ENCODE peak calls at places on chromosomes 4 and X, in four cellular contexts. E, W, X and F are unnamed samples.

GRCh38 chr4:156638925-156639605 is 332.5 kb downstream of the PDGFC start:
- DNase-seq in X (no peak), W (peak; percentile 91), E (no peak), F (peak; percentile 84)

GRCh38 chr4:145938618-145939177 is at the start of gene ZNF827:
- DNase-seq in E (no peak), X (peak; percentile 70), W (peak; percentile 88), F (peak; percentile 80)

GRCh38 chr4:8818063-8818881 is 53.4 kb downstream of the HMX1 start:
- DNase-seq in W (no peak), X (peak; percentile 6), E (peak; percentile 42), F (no peak)

GRCh38 chr4:187814737-187815465 is 180.7 kb upstream of the ZFP42 start:
- DNase-seq in E (no peak), W (peak; percentile 1), X (peak; percentile 42), F (peak; percentile 5)

GRCh38 chr4:128163177-128164117 is 102.3 kb downstream of the LARP1B start:
- DNase-seq in X (no peak), W (peak; percentile 83), E (no peak), F (peak; percentile 65)

GRCh38 chr4:171954650-171955049 is 141.4 kb downstream of the GALNTL6 start:
- DNase-seq in W (no peak), E (no peak), X (no peak), F (no peak)

GRCh38 chrX:100674705-100675104 is 30.7 kb downstream of the SRPX2 start:
- DNase-seq in W (no peak), X (no peak), E (no peak), F (no peak)

GRCh38 chr4:30802622-30803323 is 82.6 kb downstream of the PCDH7 start:
- DNase-seq in E (no peak), X (no peak), W (peak; percentile 87), F (peak; percentile 90)

GRCh38 chr4:185115827-185116232 is 27.2 kb upstream of the SLC25A4 start:
- DNase-seq in E (peak; percentile 84), W (peak; percentile 81), X (peak; percentile 70), F (peak; percentile 99)

GRCh38 chr4:4613641-4614286 is 71.9 kb upstream of the STX18 start:
- DNase-seq in X (no peak), E (no peak), W (no peak), F (no peak)

GRCh38 chr4:8472689-8473197 is 32.2 kb downstream of the TRMT44 start:
- DNase-seq in W (peak; percentile 96), X (no peak), E (no peak), F (peak; percentile 98)

GRCh38 chr4:1533501-1534064 is 127.3 kb upstream of the NKX1-1 start:
- DNase-seq in E (no peak), W (no peak), X (no peak), F (no peak)

GRCh38 chr4:176302283-176303275 is 17.2 kb upstream of the SPCS3 start:
- DNase-seq in E (no peak), X (no peak), W (peak; percentile 87), F (peak; percentile 85)

GRCh38 chr4:107950746-107951540 is 19.6 kb downstream of the CYP2U1 start:
- DNase-seq in E (no peak), W (no peak), X (no peak), F (peak; percentile 3)

GRCh38 chr4:182306792-182307507 is 63.7 kb downstream of the TENM3 start:
- DNase-seq in E (no peak), X (no peak), W (peak; percentile 43), F (no peak)

GRCh38 chr4:155408796-155409195 is 32.0 kb upstream of the MAP9 start:
- DNase-seq in X (no peak), W (no peak), E (no peak), F (no peak)

GRCh38 chr4:60133414-60133813 is 1066.7 kb upstream of the ADGRL3 start:
- DNase-seq in X (no peak), W (peak; percentile 74), E (no peak), F (no peak)

GRCh38 chr4:176084769-176085168 is 19.1 kb downstream of the WDR17 start:
- DNase-seq in E (no peak), W (no peak), X (no peak), F (no peak)

GRCh38 chr4:147830987-147831386 is 99.1 kb downstream of the ARHGAP10 start:
- DNase-seq in W (peak; percentile 67), X (no peak), E (no peak), F (peak; percentile 71)

GRCh38 chrX:18210470-18210869 is 10.2 kb downstream of the BEND2 start:
- DNase-seq in X (no peak), W (peak; percentile 0), E (no peak), F (peak; percentile 46)

GRCh38 chr4:170776983-170777382 is 687.2 kb upstream of the AADAT start:
- DNase-seq in W (no peak), E (no peak), X (no peak), F (no peak)

GRCh38 chr4:4859799-4860380 is 425 bp downstream of the MSX1 start:
- DNase-seq in W (no peak), E (no peak), X (peak; percentile 37), F (no peak)

GRCh38 chr4:155809835-155810234 is 51.0 kb downstream of the GUCY1B1 start:
- DNase-seq in W (peak; percentile 77), E (no peak), X (no peak), F (peak; percentile 92)

GRCh38 chr4:182231080-182231479 is 12.1 kb upstream of the TENM3 start:
- DNase-seq in W (peak; percentile 91), E (no peak), X (no peak), F (peak; percentile 51)

GRCh38 chr4:73603307-73603710 is 16.9 kb downstream of the RASSF6 start:
- DNase-seq in E (no peak), W (peak; percentile 65), X (no peak), F (peak; percentile 85)

GRCh38 chr4:110007217-110007616 is 94.5 kb downstream of the EGF start:
- DNase-seq in X (no peak), W (no peak), E (no peak), F (no peak)
- TF ChIP-seq CTCF in X (no peak), W (no peak), E (no peak), F (no peak)

GRCh38 chr4:75046641-75047040 is 113.7 kb downstream of the PARM1 start:
- DNase-seq in E (no peak), X (no peak), W (no peak), F (no peak)

GRCh38 chr4:75046226-75046625 is 113.3 kb downstream of the PARM1 start:
- DNase-seq in X (no peak), W (no peak), E (no peak), F (no peak)

GRCh38 chr4:75051431-75051830 is 118.5 kb downstream of the PARM1 start:
- DNase-seq in W (no peak), X (no peak), E (no peak), F (no peak)

GRCh38 chr4:75042601-75043208 is 109.8 kb downstream of the PARM1 start:
- DNase-seq in W (no peak), X (no peak), E (no peak), F (no peak)

DNA sequence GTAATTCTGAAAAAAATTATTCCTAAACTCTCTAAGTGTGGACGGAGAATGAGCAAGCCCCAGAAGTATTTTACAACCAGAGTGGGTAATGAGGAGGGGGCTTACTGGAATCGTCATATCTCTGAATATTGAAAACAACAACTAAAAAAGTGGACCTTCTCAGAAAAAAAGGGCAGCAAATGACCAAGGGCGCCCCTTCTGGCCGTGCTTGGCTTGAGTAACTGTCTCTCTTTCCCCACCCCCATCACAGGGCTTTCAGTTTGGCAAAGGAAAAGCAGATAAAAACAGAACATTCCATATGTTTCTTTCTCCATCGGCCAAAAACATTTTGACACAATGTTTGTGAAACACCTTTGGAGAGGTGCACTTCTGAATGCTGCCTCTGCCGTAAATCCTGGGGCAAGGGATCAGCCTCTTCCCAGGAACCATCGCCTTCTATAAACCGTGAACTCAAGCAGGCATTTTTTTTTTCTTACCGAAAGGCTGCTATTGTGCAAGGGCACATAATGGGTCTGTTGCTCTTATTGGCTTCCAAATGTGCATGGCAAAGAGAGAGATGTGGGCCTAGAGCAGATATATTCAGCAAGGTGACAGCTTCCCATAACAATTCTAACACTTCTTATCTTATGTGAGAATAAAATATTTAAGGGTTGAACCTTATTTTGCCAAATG is 115.4 kb downstream of the PARM1 start:
- DNase-seq in W (no peak), X (no peak), E (no peak), F (no peak)
- TF ChIP-seq CTCF in W (no peak), X (no peak), E (no peak), F (peak; percentile 18)

GRCh38 chr4:34721835-34722234 is 1522.5 kb downstream of the ARAP2 start:
- DNase-seq in E (no peak), W (no peak), X (no peak), F (no peak)
- TF ChIP-seq CTCF in E (no peak), W (no peak), X (no peak), F (no peak)

DNA sequence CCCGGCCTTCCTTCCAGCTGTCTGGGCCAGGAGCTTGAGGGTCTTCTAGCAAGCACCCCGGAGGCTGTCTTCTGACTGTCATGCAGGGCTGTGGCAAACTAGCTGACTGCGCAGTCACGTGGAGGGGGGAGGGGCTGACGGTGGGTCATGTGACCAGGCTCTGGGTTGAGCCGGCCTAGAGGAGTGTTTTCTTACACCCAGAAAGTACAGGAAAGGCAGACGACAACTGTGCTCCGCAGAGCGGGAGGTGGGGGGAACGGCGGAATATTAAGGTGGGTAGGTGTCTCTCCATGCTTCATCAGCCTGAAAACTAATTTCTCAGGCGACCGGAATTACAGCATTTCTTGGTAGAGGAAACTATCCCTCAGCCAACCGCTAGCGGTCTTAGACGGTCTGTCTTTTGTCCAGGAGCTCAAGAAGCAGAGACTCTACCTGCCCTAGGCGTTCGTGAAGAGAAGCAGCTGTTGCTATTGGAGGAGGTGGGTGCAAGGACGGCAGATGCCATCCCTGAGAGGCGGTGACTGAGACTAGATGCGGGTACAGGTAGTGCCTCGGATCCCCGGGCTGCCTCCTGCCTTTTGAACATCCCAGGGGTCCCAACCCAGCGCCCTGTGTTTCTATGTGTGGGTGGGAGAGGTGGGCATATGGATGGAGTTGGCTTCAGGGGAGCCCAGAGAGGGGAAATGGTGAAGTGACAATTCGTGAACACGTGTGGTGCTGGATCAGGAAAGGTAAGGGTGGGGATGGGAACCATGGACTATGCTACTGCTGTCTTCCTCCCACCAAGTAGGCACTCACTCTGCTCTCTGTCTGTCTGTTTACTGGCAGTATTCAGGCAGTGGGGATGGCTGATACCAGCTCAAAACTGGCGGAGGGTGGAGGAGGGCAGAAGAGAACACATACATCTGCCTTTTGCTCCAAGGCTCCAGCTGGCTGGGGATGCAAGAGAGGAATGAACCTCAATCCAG is 8.8 kb downstream of the GPRASP1 start:
- DNase-seq in X (peak; percentile 84), W (peak; percentile 38), E (peak; percentile 92), F (peak; percentile 70)
- TF ChIP-seq CTCF in X (peak; percentile 9), W (no peak), E (no peak), F (peak; percentile 41)

GRCh38 chrX:57573754-57574153 is 18.1 kb upstream of the ZXDB start:
- DNase-seq in E (no peak), W (no peak), X (no peak), F (peak; percentile 43)
- TF ChIP-seq CTCF in E (no peak), W (peak; percentile 31), X (peak; percentile 32), F (peak; percentile 55)

DNA sequence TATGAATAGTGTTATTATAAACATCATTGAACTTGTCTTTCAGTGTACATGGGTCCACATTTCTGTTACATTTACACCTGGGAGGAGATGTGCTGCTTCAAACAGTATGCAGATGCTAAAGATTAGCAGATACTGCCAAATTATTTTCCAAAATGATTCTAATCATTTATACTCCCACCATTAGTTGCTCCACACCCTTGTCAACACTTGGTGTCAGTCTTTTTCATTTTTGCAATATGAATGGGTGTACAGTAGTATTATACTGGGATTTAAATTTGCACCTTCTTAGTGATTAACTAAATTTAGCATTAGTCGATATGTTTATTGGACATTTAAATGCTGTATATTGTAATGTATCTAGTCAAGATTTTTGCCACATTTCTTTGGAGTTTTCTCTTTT is 131.6 kb upstream of the GRID2 start:
- DNase-seq in X (no peak), W (no peak), E (no peak), F (peak; percentile 28)
- TF ChIP-seq CTCF in X (no peak), W (peak; percentile 8), E (no peak), F (peak; percentile 46)

GRCh38 chrX:7852166-7852565 is 9.2 kb downstream of the VCX start:
- DNase-seq in W (no peak), X (no peak), E (no peak), F (no peak)
- TF ChIP-seq CTCF in W (no peak), X (no peak), E (no peak), F (no peak)